ENCODE peak calls at places on chromosomes 6 and 20, in five cellular contexts. L is activated T-helper 1 cell treated with anti-CD3 and anti-CD28 coated beads, Interleukin-12 subunit alpha, Interleukin-12 subunit beta, Interleukin-2, Interleukin-4 antibody, amounts not matched to agents 30 ng/mL and 10 ng/mL and 1 ng/mL, durations not matched to agents 14 hours and 24 hours and 36 hours; S is NCI-H82; F is activated naive CD4-positive, alpha-beta T cell; I is T-cell. M is an unnamed sample.

GRCh38 chr6:99467509-99468106 is 42.5 kb upstream of the PNISR start:
- DNase-seq in L (no peak), S (peak; percentile 37), F (no peak), I (no peak), M (no peak)

GRCh38 chr6:81226957-81227356 is 525.5 kb downstream of the TENT5A start:
- DNase-seq in L (no peak), S (no peak), F (no peak), I (no peak), M (no peak)

GRCh38 chr6:106178900-106179299 is 92.8 kb downstream of the PRDM1 start:
- DNase-seq in L (no peak), S (no peak), F (no peak), I (no peak), M (no peak)

GRCh38 chr20:33470457-33470856 is 19.4 kb upstream of the CBFA2T2 start:
- DNase-seq in L (no peak), S (no peak), F (no peak), I (no peak), M (no peak)

GRCh38 chr6:13927203-13927602 is 2.5 kb downstream of the RNF182 start:
- DNase-seq in L (no peak), S (no peak), F (no peak), I (no peak), M (no peak)

GRCh38 chr6:167987811-167988495 is 9.5 kb upstream of the KIF25 start:
- DNase-seq in L (no peak), S (no peak), F (no peak), I (no peak), M (no peak)

GRCh38 chr6:149081281-149081680 is 236.2 kb upstream of the TAB2 start:
- DNase-seq in L (no peak), S (no peak), F (no peak), I (no peak), M (no peak)

GRCh38 chr20:53827996-53828672 is 234.5 kb upstream of the ZNF217 start:
- DNase-seq in L (no peak), S (peak; percentile 76), F (no peak), I (no peak), M (no peak)

GRCh38 chr6:168227840-168228239 is 91.7 kb downstream of the DACT2 start:
- DNase-seq in L (no peak), S (no peak), F (no peak), I (no peak), M (no peak)

GRCh38 chr6:2891768-2892170 is 11.3 kb downstream of the SERPINB9 start:
- DNase-seq in L (peak; percentile 29), S (peak; percentile 63), F (peak; percentile 36), I (peak; percentile 73), M (no peak)

GRCh38 chr20:23043376-23043775 is 6.1 kb downstream of the THBD start:
- DNase-seq in L (no peak), S (no peak), F (no peak), I (no peak), M (no peak)

GRCh38 chr20:11965602-11966001 is 47.9 kb downstream of the BTBD3 start:
- DNase-seq in L (no peak), S (no peak), F (no peak), I (no peak), M (no peak)

GRCh38 chr6:142296975-142297604 is 4.7 kb upstream of the ADGRG6 start:
- DNase-seq in L (no peak), S (no peak), F (no peak), I (no peak), M (no peak)

GRCh38 chr20:2809690-2810089 is 5.1 kb upstream of the C20orf141 start:
- DNase-seq in L (no peak), S (no peak), F (no peak), I (no peak), M (no peak)

GRCh38 chr20:62816879-62817873 is at the start of gene COL9A3:
- DNase-seq in L (no peak), S (no peak), F (no peak), I (no peak), M (no peak)

GRCh38 chr6:158256746-158257424 is 55.4 kb upstream of the TULP4 start:
- DNase-seq in L (no peak), S (no peak), F (no peak), I (no peak), M (no peak)

GRCh38 chr6:135008072-135008940 is 46.3 kb downstream of the HBS1L start:
- DNase-seq in L (no peak), S (no peak), F (no peak), I (no peak), M (no peak)

GRCh38 chr6:111250743-111251406 is 163.6 kb downstream of the SLC16A10 start:
- DNase-seq in L (no peak), S (peak; percentile 51), F (no peak), I (no peak), M (no peak)

GRCh38 chr6:143539723-143540122 is 28.2 kb upstream of the FUCA2 start:
- DNase-seq in L (no peak), S (no peak), F (no peak), I (no peak), M (no peak)

GRCh38 chr6:78993955-78994354 is 84.1 kb downstream of the PHIP start:
- DNase-seq in L (no peak), S (no peak), F (no peak), I (no peak), M (no peak)

GRCh38 chr6:29590218-29590808 is 5.4 kb downstream of the OR2H2 start:
- DNase-seq in L (no peak), S (peak; percentile 32), F (no peak), I (no peak), M (no peak)

GRCh38 chr6:151067684-151068596 is 171.8 kb upstream of the AKAP12 start:
- DNase-seq in L (no peak), S (no peak), F (no peak), I (no peak), M (no peak)

GRCh38 chr6:42781546-42781810 is 374 bp upstream of the BICRAL start:
- DNase-seq in L (no peak), S (peak; percentile 61), F (no peak), I (no peak), M (no peak)

GRCh38 chr6:71420693-71421328 is 132.2 kb downstream of the OGFRL1 start:
- DNase-seq in L (no peak), S (peak; percentile 87), F (no peak), I (no peak), M (peak; percentile 91)